ENCODE peak calls at places on chromosomes 4 and X, in six cellular contexts. One of them, this sample, is unnamed.

GRCh38 chrX:86133761-86134160 is 14.5 kb upstream of the DACH2 start:
- DNase-seq in omental fat pad: no peak
- DNase-seq in NCI-H345: no peak
- DNase-seq in occipital lobe: no peak
- DNase-seq in T-helper 9 cell: no peak
- DNase-seq in AG08396: peak
- DNase-seq in this sample: no peak

GRCh38 chrX:13538414-13538813 is 31.0 kb upstream of the EGFL6 start:
- DNase-seq in AG08396: no peak
- DNase-seq in omental fat pad: no peak
- DNase-seq in T-helper 9 cell: no peak
- DNase-seq in occipital lobe: no peak
- DNase-seq in NCI-H345: no peak
- DNase-seq in this sample: no peak

GRCh38 chr4:26204249-26204825 is 116.5 kb upstream of the RBPJ start:
- DNase-seq in occipital lobe: no peak
- DNase-seq in T-helper 9 cell: no peak
- DNase-seq in NCI-H345: no peak
- DNase-seq in AG08396: no peak
- DNase-seq in omental fat pad: no peak
- DNase-seq in this sample: no peak

GRCh38 chr4:45004326-45004725 is 278.0 kb upstream of the GNPDA2 start:
- DNase-seq in AG08396: no peak
- DNase-seq in NCI-H345: no peak
- DNase-seq in omental fat pad: no peak
- DNase-seq in T-helper 9 cell: no peak
- DNase-seq in occipital lobe: no peak
- DNase-seq in this sample: no peak

GRCh38 chr4:65096630-65097029 is 573.7 kb downstream of the EPHA5 start:
- DNase-seq in occipital lobe: no peak
- DNase-seq in T-helper 9 cell: no peak
- DNase-seq in AG08396: no peak
- DNase-seq in omental fat pad: no peak
- DNase-seq in NCI-H345: no peak
- DNase-seq in this sample: no peak

GRCh38 chr4:55635760-55636621 is at the start of gene NMU:
- DNase-seq in NCI-H345: peak
- DNase-seq in AG08396: peak
- DNase-seq in T-helper 9 cell: peak
- DNase-seq in occipital lobe: no peak
- DNase-seq in omental fat pad: no peak
- DNase-seq in this sample: no peak

GRCh38 chrX:9786839-9787635 is 808 bp downstream of the SHROOM2 start:
- DNase-seq in T-helper 9 cell: no peak
- DNase-seq in NCI-H345: peak
- DNase-seq in AG08396: no peak
- DNase-seq in occipital lobe: no peak
- DNase-seq in omental fat pad: no peak
- DNase-seq in this sample: no peak

GRCh38 chrX:96685205-96686099 is 810 bp downstream of the DIAPH2 start:
- DNase-seq in omental fat pad: peak
- DNase-seq in AG08396: peak
- DNase-seq in NCI-H345: no peak
- DNase-seq in T-helper 9 cell: peak
- DNase-seq in occipital lobe: peak
- DNase-seq in this sample: no peak

GRCh38 chr4:118836763-118837507 is 1.0 kb upstream of the SEC24D start:
- DNase-seq in T-helper 9 cell: no peak
- DNase-seq in AG08396: no peak
- DNase-seq in occipital lobe: no peak
- DNase-seq in omental fat pad: no peak
- DNase-seq in NCI-H345: no peak
- DNase-seq in this sample: no peak

GRCh38 chrX:65677954-65678469 is 10.6 kb downstream of the MSN start:
- DNase-seq in AG08396: peak
- DNase-seq in NCI-H345: no peak
- DNase-seq in occipital lobe: no peak
- DNase-seq in omental fat pad: no peak
- DNase-seq in T-helper 9 cell: no peak
- DNase-seq in this sample: peak

GRCh38 chr4:139655116-139655515 is 10.5 kb upstream of the MGST2 start:
- DNase-seq in occipital lobe: peak
- DNase-seq in AG08396: no peak
- DNase-seq in omental fat pad: no peak
- DNase-seq in NCI-H345: peak
- DNase-seq in T-helper 9 cell: no peak
- DNase-seq in this sample: no peak

GRCh38 chr4:83855044-83855443 is 319.1 kb downstream of the GPAT3 start:
- DNase-seq in T-helper 9 cell: no peak
- DNase-seq in occipital lobe: no peak
- DNase-seq in omental fat pad: no peak
- DNase-seq in AG08396: peak
- DNase-seq in NCI-H345: no peak
- DNase-seq in this sample: peak

GRCh38 chr4:101010987-101011386 is 336.3 kb downstream of the PPP3CA start:
- DNase-seq in occipital lobe: no peak
- DNase-seq in AG08396: no peak
- DNase-seq in T-helper 9 cell: no peak
- DNase-seq in omental fat pad: no peak
- DNase-seq in NCI-H345: no peak
- DNase-seq in this sample: no peak

This sample was measured in AG04450.